ENCODE peak calls at places on chromosome 10, in six cellular contexts. R is HepG2, K is WTC11, F is K562, P is GM12878, Y is H1. L is an unnamed sample.

GRCh38 chr10:72016608-72017310 is 52.6 kb downstream of the CHST3 start:
- DNase-seq in R (no peak), K (no peak), F (no peak), P (no peak), Y (no peak), L (no peak)

GRCh38 chr10:59465089-59465488 is 102.7 kb upstream of the FAM13C start:
- DNase-seq in R (peak), K (no peak), F (no peak), P (no peak), Y (no peak), L (no peak)

GRCh38 chr10:14952851-14953451 is 945 bp downstream of the DCLRE1C start:
- DNase-seq in R (no peak), K (peak), F (no peak), P (no peak), Y (no peak), L (no peak)

GRCh38 chr10:124546957-124547650 is 85.5 kb downstream of the LHPP start:
- DNase-seq in R (no peak), K (no peak), F (no peak), P (no peak), Y (no peak), L (no peak)

GRCh38 chr10:48708144-48708543 is 23.5 kb downstream of the WDFY4 start:
- DNase-seq in R (no peak), K (no peak), F (no peak), P (no peak), Y (no peak), L (no peak)

GRCh38 chr10:11171452-11171851 is 153.8 kb downstream of the CELF2 start:
- DNase-seq in R (no peak), K (no peak), F (no peak), P (no peak), Y (no peak), L (no peak)

GRCh38 chr10:28125701-28126100 is 126.8 kb upstream of the ODAD2 start:
- DNase-seq in R (no peak), K (no peak), F (no peak), P (no peak), Y (no peak), L (no peak)

GRCh38 chr10:58555170-58555929 is 42.7 kb downstream of the BICC1 start:
- DNase-seq in R (peak), K (no peak), F (no peak), P (no peak), Y (no peak), L (no peak)

GRCh38 chr10:48251152-48251524 is 23.4 kb downstream of the FRMPD2 start:
- DNase-seq in R (peak), K (no peak), F (no peak), P (no peak), Y (peak), L (no peak)

GRCh38 chr10:80996615-80997193 is 459.0 kb downstream of the SH2D4B start:
- DNase-seq in R (no peak), K (no peak), F (no peak), P (no peak), Y (no peak), L (no peak)

GRCh38 chr10:71390921-71391690 is 5.6 kb upstream of the CDH23 start:
- DNase-seq in R (no peak), K (no peak), F (no peak), P (no peak), Y (peak), L (no peak)

GRCh38 chr10:49679480-49679893 is at the start of gene C10orf53:
- DNase-seq in R (no peak), K (peak), F (peak), P (no peak), Y (peak), L (no peak)

GRCh38 chr10:16816142-16816541 is 1.1 kb downstream of the RSU1 start:
- DNase-seq in R (no peak), K (no peak), F (peak), P (no peak), Y (no peak), L (no peak)

GRCh38 chr10:113094114-113094486 is 144.1 kb downstream of the TCF7L2 start:
- DNase-seq in R (no peak), K (no peak), F (no peak), P (peak), Y (no peak), L (no peak)

GRCh38 chr10:22643116-22643515 is 71.3 kb downstream of the PIP4K2A start:
- DNase-seq in R (no peak), K (no peak), F (no peak), P (no peak), Y (no peak), L (no peak)

GRCh38 chr10:124544711-124545110 is 83.1 kb downstream of the LHPP start:
- DNase-seq in R (no peak), K (no peak), F (peak), P (no peak), Y (no peak), L (no peak)

GRCh38 chr10:67803588-67804394 is 34.2 kb downstream of the DNAJC12 start:
- DNase-seq in R (peak), K (no peak), F (no peak), P (no peak), Y (no peak), L (no peak)

GRCh38 chr10:11424456-11425287 is 186.8 kb downstream of the USP6NL start:
- DNase-seq in R (peak), K (peak), F (peak), P (no peak), Y (peak), L (peak)

GRCh38 chr10:89642193-89642592 is 2.8 kb downstream of the PANK1 start:
- DNase-seq in R (no peak), K (no peak), F (no peak), P (no peak), Y (no peak), L (no peak)

GRCh38 chr10:26879744-26880143 is 19.0 kb upstream of the ABI1 start:
- DNase-seq in R (no peak), K (no peak), F (no peak), P (no peak), Y (no peak), L (no peak)

GRCh38 chr10:33065111-33065510 is 107.1 kb upstream of the ITGB1 start:
- DNase-seq in R (no peak), K (no peak), F (no peak), P (no peak), Y (no peak), L (no peak)

GRCh38 chr10:33066558-33067236 is 108.7 kb upstream of the ITGB1 start:
- DNase-seq in R (no peak), K (no peak), F (no peak), P (no peak), Y (no peak), L (no peak)

GRCh38 chr10:33067917-33068316 is 109.9 kb upstream of the ITGB1 start:
- DNase-seq in R (no peak), K (no peak), F (no peak), P (no peak), Y (no peak), L (no peak)

GRCh38 chr10:33070101-33070500 is 112.1 kb upstream of the ITGB1 start:
- DNase-seq in R (no peak), K (no peak), F (no peak), P (no peak), Y (no peak), L (no peak)

DNA sequence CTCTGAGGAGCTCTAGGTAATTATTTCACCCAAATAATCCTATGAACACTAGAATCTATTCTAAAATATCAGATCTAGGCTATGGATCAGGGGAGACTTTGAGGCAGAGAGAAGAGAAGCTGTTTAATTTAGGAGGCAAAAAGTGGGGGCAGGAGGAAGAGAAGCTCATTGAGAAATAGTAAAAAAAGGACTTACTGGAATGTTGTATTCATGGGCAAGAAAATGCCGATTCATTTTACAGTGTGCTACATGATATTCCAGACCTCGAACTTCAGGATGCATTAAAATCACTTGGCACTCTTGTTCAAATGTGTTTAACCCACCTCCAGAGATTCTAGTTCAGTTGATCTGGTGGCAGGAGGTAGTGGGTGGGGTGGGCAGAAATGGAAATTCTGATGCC is 109.5 kb upstream of the ITGB1 start:
- DNase-seq in R (no peak), K (no peak), F (no peak), P (no peak), Y (no peak), L (no peak)
- TF ChIP-seq ATF3 in R (no peak), K (no peak), F (no peak), P (no peak), Y (no peak), L (no peak)

GRCh38 chr10:101444058-101444457 is 90.1 kb downstream of the BTRC start:
- DNase-seq in R (peak), K (no peak), F (no peak), P (no peak), Y (no peak), L (no peak)

GRCh38 chr10:101442456-101442800 is 88.5 kb downstream of the BTRC start:
- DNase-seq in R (no peak), K (no peak), F (no peak), P (no peak), Y (no peak), L (no peak)

GRCh38 chr10:101438881-101439391 is 85.0 kb downstream of the BTRC start:
- DNase-seq in R (no peak), K (no peak), F (no peak), P (no peak), Y (no peak), L (no peak)

GRCh38 chr10:101444499-101444898 is 90.5 kb downstream of the BTRC start:
- DNase-seq in R (no peak), K (no peak), F (no peak), P (no peak), Y (no peak), L (no peak)

DNA sequence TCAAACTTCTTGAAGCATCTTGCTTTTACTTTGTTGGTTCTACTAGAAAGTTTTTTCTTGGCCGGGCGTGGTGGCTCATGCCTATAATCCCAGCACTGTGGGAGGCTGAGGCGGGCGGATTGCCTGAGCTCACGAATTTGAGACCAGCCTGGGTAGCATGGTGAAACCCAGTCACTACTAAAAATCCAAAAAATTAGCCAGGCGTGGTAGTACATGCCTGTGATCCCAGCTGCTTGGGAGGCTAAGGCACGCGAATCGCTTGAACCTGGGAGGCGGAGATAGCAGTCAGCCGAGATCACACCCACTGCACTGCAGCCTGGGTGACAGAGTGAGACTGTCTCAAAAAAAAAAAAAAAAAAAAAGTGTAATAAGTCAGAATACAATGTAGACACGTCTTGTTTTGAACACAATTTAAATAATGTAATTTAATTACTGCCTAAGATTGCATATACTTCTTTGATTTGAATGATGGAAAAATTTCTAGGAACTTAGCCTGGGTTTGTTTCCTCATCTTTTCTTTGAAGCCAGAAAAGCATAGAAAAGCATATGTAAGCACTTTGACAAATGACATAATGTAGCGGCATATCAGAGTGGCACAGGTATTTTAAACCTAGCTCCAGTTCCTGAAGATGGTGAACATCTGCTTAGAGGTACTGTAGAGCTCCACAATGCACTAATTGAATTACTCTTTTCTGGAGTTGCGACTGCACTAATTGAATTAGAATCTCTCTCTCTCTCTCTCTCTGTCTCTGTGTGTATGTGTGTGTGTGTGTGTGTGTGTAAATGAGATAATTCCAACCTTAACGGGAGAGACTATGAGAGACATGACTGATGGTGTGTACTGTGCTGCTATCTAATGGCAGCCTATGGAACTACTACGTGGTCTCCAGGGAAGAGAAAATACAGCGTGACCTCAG is 87.8 kb downstream of the BTRC start:
- DNase-seq in R (peak), K (peak), F (peak), P (no peak), Y (no peak), L (peak)
- TF ChIP-seq CTCF in R (peak), K (no peak), F (peak), P (peak), Y (peak), L (peak)

GRCh38 chr10:73806176-73806950 is 5.0 kb downstream of the NDST2 start:
- DNase-seq in R (no peak), K (no peak), F (no peak), P (no peak), Y (no peak), L (no peak)
- TF ChIP-seq ATF3 in R (no peak), K (no peak), F (no peak), P (no peak), Y (no peak), L (no peak)

DNA sequence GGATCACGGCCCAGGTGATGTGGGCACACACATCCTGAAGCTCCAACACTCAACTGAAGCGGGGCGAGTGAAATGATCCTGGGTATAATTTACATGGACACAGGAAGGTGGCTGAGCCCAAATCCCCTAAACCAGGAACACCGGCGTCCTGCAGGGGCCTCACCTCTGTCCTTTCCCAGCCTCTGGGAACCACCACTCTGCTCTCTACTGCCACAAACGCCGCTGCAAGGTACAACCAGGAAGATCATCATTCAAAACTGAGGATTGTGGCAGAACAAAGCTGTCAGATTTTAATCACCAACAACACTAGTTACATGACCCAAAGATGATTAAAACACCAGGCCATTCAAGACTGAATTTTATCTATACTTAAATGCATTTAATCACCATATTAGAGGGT is 104.0 kb downstream of the DIP2C start:
- DNase-seq in R (no peak), K (peak), F (peak), P (no peak), Y (no peak), L (no peak)
- TF ChIP-seq CTCF in R (no peak), K (no peak), F (peak), P (no peak), Y (peak), L (no peak)

GRCh38 chr10:33047655-33048054 is 89.6 kb upstream of the ITGB1 start:
- DNase-seq in R (no peak), K (no peak), F (no peak), P (no peak), Y (no peak), L (no peak)
- TF ChIP-seq ATF3 in R (no peak), K (no peak), F (no peak), P (no peak), Y (no peak), L (no peak)

GRCh38 chr10:122185643-122186042 is 85.5 kb upstream of the BTBD16 start:
- DNase-seq in R (no peak), K (no peak), F (no peak), P (no peak), Y (no peak), L (no peak)

GRCh38 chr10:122190151-122190550 is 80.9 kb upstream of the BTBD16 start:
- DNase-seq in R (no peak), K (no peak), F (no peak), P (no peak), Y (no peak), L (no peak)

GRCh38 chr10:122189185-122189584 is 81.9 kb upstream of the BTBD16 start:
- DNase-seq in R (no peak), K (no peak), F (no peak), P (no peak), Y (no peak), L (no peak)

GRCh38 chr10:122188706-122189105 is 82.4 kb upstream of the BTBD16 start:
- DNase-seq in R (no peak), K (no peak), F (no peak), P (no peak), Y (no peak), L (no peak)

DNA sequence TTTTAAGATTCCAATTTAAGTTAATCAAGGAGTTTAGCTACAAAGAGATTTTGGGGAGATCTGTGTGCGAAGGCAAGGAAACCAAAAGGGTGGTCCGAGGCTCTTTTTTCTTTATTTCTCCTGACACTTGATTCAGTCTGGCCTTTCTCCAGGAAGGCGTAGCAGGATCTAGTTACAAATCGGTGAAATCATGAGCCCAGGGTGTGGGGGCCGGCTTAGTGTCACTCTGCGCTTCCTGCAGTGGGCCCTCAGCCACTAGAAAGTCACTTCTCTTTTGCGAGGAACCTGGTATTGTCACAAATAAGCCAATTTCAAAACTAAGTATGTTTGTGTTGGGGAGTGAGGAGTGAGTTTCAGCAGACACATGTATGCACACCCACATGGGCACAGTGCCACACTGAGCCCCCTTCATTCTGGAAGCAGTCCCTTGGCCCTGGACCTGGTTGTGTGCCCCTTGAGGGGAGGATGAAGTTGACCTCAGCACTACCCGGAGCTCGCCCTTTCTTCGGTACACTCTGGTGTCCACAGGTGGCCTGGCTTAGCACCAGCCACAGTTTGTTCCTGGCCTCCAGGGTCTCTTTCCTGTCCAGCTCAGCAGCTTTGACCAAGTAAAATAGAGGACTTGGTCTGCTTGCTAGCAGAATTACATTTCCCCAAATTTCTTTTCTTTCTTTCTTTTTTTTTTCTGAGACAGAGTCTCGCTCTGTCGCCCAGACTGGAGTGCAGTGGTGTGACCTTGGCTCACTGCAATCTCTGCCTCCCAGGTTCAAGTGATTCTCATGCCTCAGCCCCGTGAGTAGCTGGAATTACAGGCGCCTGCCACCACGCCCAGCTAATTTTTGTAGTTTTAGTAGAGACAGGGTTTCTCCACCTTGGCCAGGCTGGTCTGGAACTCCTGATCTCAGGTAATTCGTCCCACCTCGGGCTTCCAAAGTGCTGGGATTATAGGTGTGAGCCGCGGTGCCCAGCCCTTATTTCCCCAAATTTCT is 84.0 kb upstream of the BTBD16 start:
- DNase-seq in R (no peak), K (no peak), F (no peak), P (no peak), Y (no peak), L (no peak)
- TF ChIP-seq CTCF in R (no peak), K (no peak), F (no peak), P (no peak), Y (no peak), L (no peak)

GRCh38 chr10:132705173-132705572 is 80.8 kb downstream of the NKX6-2 start:
- DNase-seq in R (no peak), K (peak), F (no peak), P (no peak), Y (no peak), L (no peak)

GRCh38 chr10:132703305-132704007 is 82.5 kb downstream of the NKX6-2 start:
- DNase-seq in R (no peak), K (no peak), F (no peak), P (no peak), Y (no peak), L (no peak)

GRCh38 chr10:132705943-132706342 is 80.0 kb downstream of the NKX6-2 start:
- DNase-seq in R (no peak), K (no peak), F (no peak), P (no peak), Y (no peak), L (no peak)

GRCh38 chr10:132702601-132703304 is 83.2 kb downstream of the NKX6-2 start:
- DNase-seq in R (no peak), K (no peak), F (no peak), P (no peak), Y (no peak), L (no peak)

DNA sequence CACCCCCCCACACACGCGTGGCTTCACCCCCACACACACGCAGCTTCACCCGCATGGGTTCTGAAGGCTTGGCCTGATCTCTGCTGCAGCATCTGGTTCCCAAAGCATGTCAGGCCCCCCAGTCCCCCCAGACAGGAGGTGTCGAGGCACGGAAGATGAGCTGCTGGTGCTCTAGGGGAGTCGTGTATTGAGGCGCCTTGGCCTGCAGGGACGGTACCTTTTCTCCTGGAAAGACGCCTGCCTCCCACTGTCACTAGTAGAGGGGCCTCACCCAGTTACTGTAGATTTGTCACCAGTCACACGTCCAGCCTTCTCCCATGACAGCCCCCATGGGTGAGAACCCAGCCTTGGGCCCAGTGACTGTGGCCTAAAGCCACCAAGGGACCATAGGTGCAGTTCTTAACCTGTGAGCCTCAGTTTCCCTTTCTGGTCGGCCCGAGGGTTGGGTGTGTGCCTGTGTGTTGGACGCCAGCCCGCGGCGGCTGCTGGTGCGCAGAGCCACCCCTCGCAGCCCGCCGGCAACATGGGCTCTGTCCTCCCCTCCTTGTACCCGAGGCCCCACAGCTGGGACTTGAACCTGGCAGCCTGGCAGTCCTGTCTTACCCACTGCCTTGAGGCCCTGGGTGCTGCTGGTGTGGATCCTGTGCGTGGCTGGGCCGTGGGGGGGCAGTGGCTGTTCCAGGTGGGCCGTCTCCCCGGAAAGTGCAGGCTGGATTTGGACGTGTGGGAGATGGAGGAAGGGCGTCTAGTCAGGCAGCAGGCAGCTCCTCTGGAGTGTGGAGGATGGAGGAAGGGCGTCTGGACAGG is 81.7 kb downstream of the NKX6-2 start:
- DNase-seq in R (no peak), K (no peak), F (no peak), P (no peak), Y (no peak), L (no peak)
- TF ChIP-seq ATF3 in R (no peak), K (no peak), F (no peak), P (no peak), Y (no peak), L (no peak)